ENCODE peak calls at places on chromosomes 1 and 21, in eight cellular contexts. M is GM23248, T is lower lobe of right lung, U is ovary, Z is astrocyte, Q is tibial nerve, F is H1, H is stomach. O is an unnamed sample.

GRCh38 chr1:207698822-207699483 is 52.9 kb upstream of the CD46 start:
- DNase-seq in M (peak; percentile 79), T (no peak), U (peak; percentile 56), Z (peak; percentile 27), Q (peak; percentile 18), F (peak; percentile 25), H (peak; percentile 62), O (no peak)

GRCh38 chr1:213376862-213377372 is 325.9 kb downstream of the RPS6KC1 start:
- DNase-seq in M (no peak), T (no peak), U (no peak), Z (peak; percentile 42), Q (no peak), F (no peak), H (no peak), O (no peak)

GRCh38 chr1:51320967-51321923 is 9.1 kb downstream of the TTC39A start:
- DNase-seq in M (no peak), T (peak; percentile 45), U (no peak), Z (no peak), Q (no peak), F (no peak), H (no peak), O (no peak)

GRCh38 chr1:81682490-81682889 is 118.2 kb upstream of the ADGRL2 start:
- DNase-seq in M (no peak), T (no peak), U (no peak), Z (peak; percentile 92), Q (no peak), F (peak; percentile 51), H (no peak), O (no peak)

GRCh38 chr1:202143011-202143767 is 1.3 kb downstream of the ARL8A start:
- DNase-seq in M (peak; percentile 53), T (peak; percentile 69), U (no peak), Z (no peak), Q (peak; percentile 51), F (no peak), H (no peak), O (no peak)

GRCh38 chr1:178512566-178513277 is at the start of gene TEX35:
- DNase-seq in M (no peak), T (no peak), U (no peak), Z (no peak), Q (no peak), F (no peak), H (no peak), O (no peak)

GRCh38 chr1:205972491-205973168 is 29.4 kb upstream of the SLC26A9 start:
- DNase-seq in M (no peak), T (no peak), U (no peak), Z (peak; percentile 58), Q (no peak), F (no peak), H (no peak), O (no peak)

GRCh38 chr1:228174482-228175315 is 9.1 kb downstream of the IBA57 start:
- DNase-seq in M (peak; percentile 21), T (peak; percentile 55), U (no peak), Z (no peak), Q (no peak), F (no peak), H (no peak), O (no peak)

GRCh38 chr1:171298696-171299095 is 15.3 kb upstream of the FMO4 start:
- DNase-seq in M (no peak), T (no peak), U (no peak), Z (no peak), Q (no peak), F (no peak), H (no peak), O (no peak)

GRCh38 chr1:63955746-63956145 is 181.9 kb downstream of the ROR1 start:
- DNase-seq in M (peak; percentile 20), T (no peak), U (no peak), Z (no peak), Q (no peak), F (no peak), H (no peak), O (no peak)

GRCh38 chr1:17561561-17561985 is 22.1 kb downstream of the ARHGEF10L start:
- DNase-seq in M (peak; percentile 80), T (peak; percentile 56), U (no peak), Z (no peak), Q (no peak), F (no peak), H (peak; percentile 63), O (no peak)

GRCh38 chr1:190328361-190328760 is 149.3 kb downstream of the BRINP3 start:
- DNase-seq in M (no peak), T (no peak), U (no peak), Z (peak; percentile 25), Q (no peak), F (no peak), H (no peak), O (no peak)

GRCh38 chr1:15323989-15324866 is 77.2 kb downstream of the FHAD1 start:
- DNase-seq in M (peak; percentile 23), T (no peak), U (peak; percentile 45), Z (no peak), Q (no peak), F (no peak), H (no peak), O (no peak)

GRCh38 chr1:39573736-39574624 is 2.6 kb downstream of the PABPC4 start:
- DNase-seq in M (peak; percentile 74), T (no peak), U (no peak), Z (peak; percentile 67), Q (no peak), F (no peak), H (no peak), O (no peak)

GRCh38 chr1:151838491-151839412 is 868 bp downstream of the C2CD4D start:
- DNase-seq in M (no peak), T (no peak), U (no peak), Z (no peak), Q (no peak), F (no peak), H (no peak), O (peak; percentile 47)

GRCh38 chr21:41112740-41113692 is 54.9 kb upstream of the BACE2 start:
- DNase-seq in M (peak; percentile 92), T (no peak), U (no peak), Z (peak; percentile 99), Q (no peak), F (no peak), H (no peak), O (no peak)

GRCh38 chr1:21490774-21491482 is 18.3 kb upstream of the ALPL start:
- DNase-seq in M (peak; percentile 86), T (no peak), U (no peak), Z (peak; percentile 29), Q (no peak), F (no peak), H (no peak), O (no peak)

GRCh38 chr1:59803458-59804038 is 11.2 kb upstream of the HOOK1 start:
- DNase-seq in M (no peak), T (no peak), U (no peak), Z (no peak), Q (no peak), F (no peak), H (no peak), O (no peak)

GRCh38 chr1:201792534-201793305 is 36.2 kb upstream of the IPO9 start:
- DNase-seq in M (peak; percentile 90), T (peak; percentile 60), U (peak; percentile 78), Z (peak; percentile 68), Q (peak; percentile 71), F (peak; percentile 71), H (peak; percentile 81), O (no peak)

GRCh38 chr1:197865809-197866208 is 36.6 kb upstream of the C1orf53 start:
- DNase-seq in M (no peak), T (no peak), U (no peak), Z (no peak), Q (no peak), F (no peak), H (no peak), O (no peak)
- H3K9me3 ChIP-seq in M (no peaks in the 10 kb centered on the region), T (no peaks in the 10 kb centered on the region), U (no peaks in the 10 kb centered on the region), Z (no peaks in the 10 kb centered on the region), Q (no peaks in the 10 kb centered on the region), F (no peaks in the 10 kb centered on the region), H (no peaks in the 10 kb centered on the region), O (no peaks in the 10 kb centered on the region)

GRCh38 chr21:7952648-7953047 is 2568.7 kb upstream of the TPTE start:
- DNase-seq in M (no peak), T (no peak), U (no peak), Z (no peak), Q (no peak), F (no peak), H (no peak), O (no peak)
- H3K9me3 ChIP-seq in M (peaks cover 36% of the 10 kb centered on the region), T (peaks cover 84% of the 10 kb centered on the region), U (peaks cover 4% of the 10 kb centered on the region), Z (peaks cover 89% of the 10 kb centered on the region), Q (no peaks in the 10 kb centered on the region), F (peaks cover 99% of the 10 kb centered on the region), H (no peaks in the 10 kb centered on the region), O (peaks cover 65% of the 10 kb centered on the region)

GRCh38 chr1:2968471-2968881 is 52.8 kb upstream of the ACTRT2 start:
- DNase-seq in M (no peak), T (no peak), U (peak; percentile 64), Z (no peak), Q (no peak), F (no peak), H (peak; percentile 67), O (no peak)

GRCh38 chr1:2967881-2968280 is 53.4 kb upstream of the ACTRT2 start:
- DNase-seq in M (no peak), T (no peak), U (peak; percentile 29), Z (no peak), Q (no peak), F (no peak), H (no peak), O (no peak)

GRCh38 chr1:2965676-2966075 is 55.6 kb upstream of the ACTRT2 start:
- DNase-seq in M (no peak), T (no peak), U (no peak), Z (no peak), Q (no peak), F (no peak), H (no peak), O (no peak)

GRCh38 chr1:2966435-2966834 is 54.8 kb upstream of the ACTRT2 start:
- DNase-seq in M (no peak), T (no peak), U (peak; percentile 48), Z (no peak), Q (no peak), F (no peak), H (no peak), O (no peak)

DNA sequence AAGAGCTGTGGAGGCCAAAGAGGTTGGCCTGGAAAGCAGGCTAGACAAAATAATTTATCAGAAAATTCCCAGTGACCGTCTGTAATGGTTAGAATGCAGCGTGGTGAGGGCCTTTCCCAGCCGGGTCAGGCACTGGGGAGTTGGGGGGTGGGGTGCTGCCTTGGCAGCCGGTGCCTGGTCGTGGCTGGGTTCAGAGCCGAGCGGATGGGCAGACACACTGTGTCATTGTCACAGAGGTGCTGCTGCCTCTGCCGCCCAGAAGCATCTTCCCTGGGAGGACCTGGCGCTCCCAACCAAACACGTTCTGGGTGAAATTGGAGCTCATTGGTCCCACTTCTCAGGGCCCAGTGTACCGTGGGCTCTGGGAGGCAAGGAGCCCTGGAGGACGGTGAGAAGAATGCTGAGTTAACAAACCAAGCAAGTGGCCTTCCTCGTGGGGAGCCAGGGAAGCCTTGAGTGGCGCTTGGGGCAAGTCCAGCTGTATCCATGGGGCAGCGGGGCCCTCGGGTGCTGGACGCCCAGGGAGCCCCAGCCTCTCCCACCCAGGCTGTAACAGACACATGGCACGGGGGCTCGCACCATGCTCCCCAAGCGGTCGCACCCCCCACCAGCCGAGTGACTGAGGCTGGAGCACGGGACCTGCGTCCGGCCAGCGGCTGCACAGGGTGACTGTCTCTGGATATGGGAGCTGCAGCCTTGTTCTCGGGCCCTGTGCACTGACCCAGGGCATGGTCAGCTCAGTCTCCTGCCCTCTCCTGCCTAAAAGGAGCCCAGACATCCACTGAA is 54.1 kb upstream of the ACTRT2 start:
- DNase-seq in M (no peak), T (no peak), U (peak; percentile 36), Z (no peak), Q (no peak), F (no peak), H (no peak), O (no peak)
- H3K9me3 ChIP-seq in M (no peaks in the 10 kb centered on the region), T (no peaks in the 10 kb centered on the region), U (no peaks in the 10 kb centered on the region), Z (peaks cover 9% of the 10 kb centered on the region), Q (no peaks in the 10 kb centered on the region), F (peaks cover 89% of the 10 kb centered on the region), H (no peaks in the 10 kb centered on the region), O (no peaks in the 10 kb centered on the region)

GRCh38 chr1:2867861-2868260 is 66.4 kb upstream of the TTC34 start:
- DNase-seq in M (no peak), T (no peak), U (no peak), Z (no peak), Q (no peak), F (no peak), H (no peak), O (no peak)
- H3K9me3 ChIP-seq in M (no peaks in the 10 kb centered on the region), T (peaks cover 18% of the 10 kb centered on the region), U (no peaks in the 10 kb centered on the region), Z (peaks cover 11% of the 10 kb centered on the region), Q (no peaks in the 10 kb centered on the region), F (peaks cover 64% of the 10 kb centered on the region), H (peaks cover 24% of the 10 kb centered on the region), O (peaks cover 2% of the 10 kb centered on the region)

O was measured in T-helper 17 cell.